ENCODE peak calls at places on chromosomes 5 and 9, in nine cellular contexts. P is right lobe of liver, S is HepG2, L is endothelial cell of umbilical vein, J is heart left ventricle, D is A549, N is uterus, F is Peyer's patch, K is lower leg skin. X is an unnamed sample.
A peak's percentile ranks its signal among the peaks of the same experiment; 100 is the strongest.

GRCh38 chr5:139636975-139637408 is 11.2 kb upstream of the CXXC5 start:
- DNase-seq in P (no peak), S (no peak), L (no peak), J (no peak), D (no peak), N (no peak), F (no peak), K (no peak), X (no peak)

GRCh38 chr9:5326893-5327548 is 12.7 kb downstream of the RLN1 start:
- DNase-seq in P (no peak), S (peak; percentile 1), L (no peak), J (no peak), D (no peak), N (no peak), F (peak; percentile 55), K (no peak), X (no peak)

GRCh38 chr9:131043097-131043496 is 34.1 kb downstream of the LAMC3 start:
- DNase-seq in P (no peak), S (no peak), L (no peak), J (no peak), D (no peak), N (no peak), F (peak; percentile 57), K (no peak), X (no peak)

GRCh38 chr5:63306909-63307308 is 655.3 kb downstream of the HTR1A start:
- DNase-seq in P (no peak), S (no peak), L (no peak), J (no peak), D (no peak), N (no peak), F (no peak), K (no peak), X (no peak)

GRCh38 chr9:18351216-18351615 is 122.7 kb upstream of the ADAMTSL1 start:
- DNase-seq in P (no peak), S (no peak), L (no peak), J (no peak), D (no peak), N (no peak), F (no peak), K (no peak), X (no peak)

GRCh38 chr5:94375801-94376200 is 242.6 kb downstream of the KIAA0825 start:
- DNase-seq in P (no peak), S (no peak), L (peak; percentile 3), J (no peak), D (no peak), N (no peak), F (no peak), K (no peak), X (no peak)

GRCh38 chr5:122180863-122181519 is 51.6 kb downstream of the ZNF474 start:
- DNase-seq in P (no peak), S (no peak), L (peak; percentile 81), J (no peak), D (no peak), N (no peak), F (no peak), K (no peak), X (no peak)

GRCh38 chr5:51382759-51383493 is at the start of gene ISL1:
- DNase-seq in P (no peak), S (no peak), L (peak; percentile 90), J (no peak), D (peak; percentile 21), N (no peak), F (peak; percentile 72), K (no peak), X (peak; percentile 90)

GRCh38 chr5:113692466-113693204 is 179.1 kb downstream of the YTHDC2 start:
- DNase-seq in P (no peak), S (no peak), L (no peak), J (no peak), D (no peak), N (no peak), F (no peak), K (no peak), X (no peak)

DNA sequence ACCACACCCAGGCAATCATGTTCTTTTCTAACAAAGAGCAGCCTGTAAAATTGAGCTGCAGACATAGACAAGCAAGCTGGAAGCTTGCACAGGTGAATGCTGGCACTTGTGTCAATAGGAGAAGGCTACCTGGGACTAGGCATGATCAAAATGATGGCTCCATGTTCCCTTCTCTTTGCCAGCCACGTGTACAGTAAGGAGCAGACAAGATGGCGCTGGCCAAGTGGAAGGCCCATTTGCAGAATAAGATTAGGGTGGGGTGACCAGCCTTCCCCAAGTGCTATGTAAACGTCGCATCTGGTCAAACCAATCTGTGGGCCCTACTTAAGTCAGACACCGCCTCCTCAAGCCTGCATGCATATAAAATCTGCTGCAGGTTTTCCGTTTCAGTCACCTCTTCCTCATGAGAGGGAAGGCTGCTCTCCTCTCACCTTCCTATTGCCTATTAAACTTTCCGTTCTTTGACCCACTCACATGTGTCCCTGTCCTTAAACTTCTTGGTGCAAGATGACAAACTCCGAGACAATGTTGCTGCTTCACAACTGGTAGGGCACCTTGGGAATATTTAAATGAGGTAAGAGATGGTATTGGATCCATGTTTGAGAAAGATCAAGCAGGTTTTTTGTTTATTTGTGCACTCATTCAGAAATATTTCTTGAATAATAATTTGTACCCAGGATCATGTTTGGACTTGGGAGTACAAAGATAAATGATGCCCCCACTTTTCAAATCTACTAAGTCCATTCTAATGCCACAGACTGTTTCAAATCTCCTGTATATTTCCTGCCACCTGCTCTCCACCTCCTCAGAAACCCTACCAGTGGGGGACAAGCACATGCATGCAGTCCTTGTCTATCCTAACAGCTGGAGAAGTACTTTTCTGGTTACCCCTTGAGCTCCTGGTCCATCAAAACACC is 30.7 kb upstream of the TGFBR1 start:
- DNase-seq in P (no peak), S (no peak), L (no peak), J (no peak), D (no peak), N (no peak), F (no peak), K (no peak), X (no peak)
- TF ChIP-seq POLR2A in P (no peak), S (no peak), L (no peak), J (no peak), D (no peak), N (no peak), F (no peak), K (no peak), X (no peak)

DNA sequence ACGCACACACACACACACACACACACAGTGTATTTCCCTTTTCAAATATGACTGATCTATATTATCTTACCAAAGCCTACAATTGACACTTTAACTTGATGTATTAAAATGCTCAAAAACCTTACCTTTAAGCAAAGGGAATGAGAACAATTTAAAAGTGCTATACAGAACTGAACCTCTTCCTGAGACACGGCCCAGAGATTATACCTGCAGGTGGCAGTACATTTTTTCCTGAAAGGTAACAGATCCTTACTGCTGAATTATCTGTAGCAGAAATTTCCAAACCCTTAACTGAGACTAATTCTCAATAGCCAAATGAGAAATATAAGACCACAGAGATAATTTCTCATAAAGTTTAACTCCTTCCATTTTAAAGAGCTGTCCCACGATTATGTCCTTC is 91.1 kb downstream of the MYO10 start:
- DNase-seq in P (no peak), S (no peak), L (no peak), J (no peak), D (no peak), N (no peak), F (no peak), K (no peak), X (no peak)
- TF ChIP-seq CTCF in P (no peak), S (peak; percentile 24), L (no peak), J (no peak), D (peak; percentile 37), N (no peak), F (peak; percentile 37), K (no peak), X (no peak)

DNA sequence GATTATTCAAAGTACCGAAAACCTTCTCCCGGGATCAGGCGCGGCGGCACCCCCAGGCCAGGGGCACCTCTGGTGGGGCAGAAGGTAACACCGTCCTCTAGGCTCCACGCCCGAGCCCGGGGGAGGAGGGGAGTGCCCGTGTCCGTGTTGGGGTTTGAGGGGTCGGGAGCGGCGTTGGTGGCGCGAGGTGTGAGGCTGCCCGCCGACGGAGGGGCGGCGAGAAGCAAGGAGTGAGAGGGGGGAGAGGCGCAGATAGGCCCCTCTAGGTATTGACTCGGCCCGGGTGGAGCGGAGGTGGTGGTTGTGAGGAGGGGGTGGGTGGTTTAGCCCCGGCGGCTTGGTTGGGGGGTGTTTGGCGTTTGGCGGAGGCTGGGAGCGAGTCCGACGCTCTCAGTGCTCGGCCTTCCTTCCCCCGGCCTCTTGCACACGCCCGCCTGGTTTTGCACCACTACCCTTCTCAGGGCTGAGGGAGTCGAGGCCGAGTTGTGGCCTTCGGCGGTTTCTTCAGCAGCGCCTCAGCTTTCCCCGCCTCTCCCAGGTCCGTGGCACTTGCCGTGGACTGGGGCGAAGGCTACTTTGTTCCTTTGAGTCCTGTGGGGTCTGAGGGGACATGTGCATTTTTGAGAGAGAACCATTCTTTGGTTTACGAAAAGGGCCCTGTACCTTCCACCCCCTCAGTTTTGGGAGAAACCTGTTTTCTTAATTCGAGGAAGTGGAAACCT is 430 bp downstream of the GPBP1 start:
- DNase-seq in P (no peak), S (no peak), L (peak; percentile 46), J (no peak), D (no peak), N (no peak), F (no peak), K (peak; percentile 28), X (peak; percentile 71)
- TF ChIP-seq POLR2A in P (no peak), S (no peak), L (peak; percentile 15), J (no peak), D (peak; percentile 36), N (no peak), F (no peak), K (no peak), X (no peak)

GRCh38 chr9:133529457-133529856 is 4.7 kb upstream of the MYMK start:
- DNase-seq in P (no peak), S (no peak), L (no peak), J (no peak), D (no peak), N (no peak), F (no peak), K (no peak), X (no peak)
- TF ChIP-seq CTCF in P (no peak), S (no peak), L (no peak), J (no peak), D (no peak), N (no peak), F (no peak), K (no peak), X (no peak)

DNA sequence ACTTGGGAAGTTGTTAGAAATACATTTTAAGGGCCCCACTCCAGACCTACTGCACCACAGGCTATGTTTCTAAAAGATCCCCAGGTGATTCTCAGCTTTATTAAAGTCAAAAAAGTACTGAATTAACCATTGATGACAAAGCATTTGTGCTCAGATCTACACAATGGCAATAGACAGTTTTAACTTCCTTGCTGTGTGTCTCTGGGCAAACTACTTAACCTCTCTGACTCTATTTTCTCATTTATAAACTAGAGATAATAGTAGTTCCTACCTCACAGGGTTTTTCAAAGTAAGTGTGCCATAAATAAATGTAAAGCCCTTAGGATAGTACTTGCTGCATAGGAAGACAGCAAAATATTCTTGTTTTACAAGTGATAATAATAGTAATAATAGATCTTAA is 66.3 kb downstream of the LIX1 start:
- DNase-seq in P (no peak), S (no peak), L (no peak), J (no peak), D (no peak), N (no peak), F (no peak), K (no peak), X (no peak)
- TF ChIP-seq POLR2A in P (no peak), S (no peak), L (no peak), J (no peak), D (no peak), N (no peak), F (no peak), K (no peak), X (no peak)

GRCh38 chr5:127084656-127085055 is 11.4 kb upstream of the C5orf63 start:
- DNase-seq in P (no peak), S (no peak), L (no peak), J (no peak), D (no peak), N (no peak), F (no peak), K (no peak), X (no peak)
- TF ChIP-seq CTCF in P (no peak), S (peak; percentile 14), L (no peak), J (no peak), D (no peak), N (no peak), F (no peak), K (no peak), X (no peak)

X was measured in sigmoid colon.